ENCODE peak calls at places on chromosomes 5 and 9, in eight cellular contexts. One of them, this sample, is unnamed.

GRCh38 chr5:146254223-146254622 is 50.8 kb downstream of the RBM27 start:
- DNase-seq in putamen: no peak
- DNase-seq in caudate nucleus: no peak
- DNase-seq in GDM1: no peak
- DNase-seq in stimulated activated naive CD8-positive, alpha-beta T cell treated with anti-CD3 and anti-CD28 coated beads, Interleukin-15, Interleukin-2, amounts not matched to agents 100 U/mL and 50 U/mL, for 24 hours: no peak
- DNase-seq in breast epithelium: no peak
- DNase-seq in activated naive CD8-positive, alpha-beta T cell treated with anti-CD3 and anti-CD28 coated beads for 36 hours: no peak
- DNase-seq in stimulated activated CD8-positive, alpha-beta memory T cell treated with anti-CD3 and anti-CD28 coated beads, Interleukin-4, amount 100 ng/mL, for 1 hour: no peak
- DNase-seq in this sample: no peak

GRCh38 chr9:35318741-35319140 is 156.9 kb downstream of the UNC13B start:
- DNase-seq in putamen: no peak
- DNase-seq in caudate nucleus: no peak
- DNase-seq in GDM1: no peak
- DNase-seq in stimulated activated naive CD8-positive, alpha-beta T cell treated with anti-CD3 and anti-CD28 coated beads, Interleukin-15, Interleukin-2, amounts not matched to agents 100 U/mL and 50 U/mL, for 24 hours: no peak
- DNase-seq in breast epithelium: no peak
- DNase-seq in activated naive CD8-positive, alpha-beta T cell treated with anti-CD3 and anti-CD28 coated beads for 36 hours: no peak
- DNase-seq in stimulated activated CD8-positive, alpha-beta memory T cell treated with anti-CD3 and anti-CD28 coated beads, Interleukin-4, amount 100 ng/mL, for 1 hour: no peak
- DNase-seq in this sample: no peak

GRCh38 chr9:129231759-129232158 is 53.7 kb upstream of the IER5L start:
- DNase-seq in putamen: no peak
- DNase-seq in caudate nucleus: no peak
- DNase-seq in GDM1: no peak
- DNase-seq in stimulated activated naive CD8-positive, alpha-beta T cell treated with anti-CD3 and anti-CD28 coated beads, Interleukin-15, Interleukin-2, amounts not matched to agents 100 U/mL and 50 U/mL, for 24 hours: no peak
- DNase-seq in breast epithelium: no peak
- DNase-seq in activated naive CD8-positive, alpha-beta T cell treated with anti-CD3 and anti-CD28 coated beads for 36 hours: no peak
- DNase-seq in stimulated activated CD8-positive, alpha-beta memory T cell treated with anti-CD3 and anti-CD28 coated beads, Interleukin-4, amount 100 ng/mL, for 1 hour: no peak
- DNase-seq in this sample: no peak

GRCh38 chr9:125890793-125891192 is 143.6 kb downstream of the PBX3 start:
- DNase-seq in putamen: no peak
- DNase-seq in caudate nucleus: no peak
- DNase-seq in GDM1: no peak
- DNase-seq in stimulated activated naive CD8-positive, alpha-beta T cell treated with anti-CD3 and anti-CD28 coated beads, Interleukin-15, Interleukin-2, amounts not matched to agents 100 U/mL and 50 U/mL, for 24 hours: no peak
- DNase-seq in breast epithelium: no peak
- DNase-seq in activated naive CD8-positive, alpha-beta T cell treated with anti-CD3 and anti-CD28 coated beads for 36 hours: no peak
- DNase-seq in stimulated activated CD8-positive, alpha-beta memory T cell treated with anti-CD3 and anti-CD28 coated beads, Interleukin-4, amount 100 ng/mL, for 1 hour: no peak
- DNase-seq in this sample: no peak

GRCh38 chr9:109014267-109015025 is 1.1 kb upstream of the CTNNAL1 start:
- DNase-seq in putamen: no peak
- DNase-seq in caudate nucleus: no peak
- DNase-seq in GDM1: no peak
- DNase-seq in stimulated activated naive CD8-positive, alpha-beta T cell treated with anti-CD3 and anti-CD28 coated beads, Interleukin-15, Interleukin-2, amounts not matched to agents 100 U/mL and 50 U/mL, for 24 hours: no peak
- DNase-seq in breast epithelium: no peak
- DNase-seq in activated naive CD8-positive, alpha-beta T cell treated with anti-CD3 and anti-CD28 coated beads for 36 hours: no peak
- DNase-seq in stimulated activated CD8-positive, alpha-beta memory T cell treated with anti-CD3 and anti-CD28 coated beads, Interleukin-4, amount 100 ng/mL, for 1 hour: no peak
- DNase-seq in this sample: no peak

GRCh38 chr5:371811-372555 is 50.5 kb downstream of the AHRR start:
- DNase-seq in putamen: no peak
- DNase-seq in caudate nucleus: no peak
- DNase-seq in GDM1: peak; percentile 62
- DNase-seq in stimulated activated naive CD8-positive, alpha-beta T cell treated with anti-CD3 and anti-CD28 coated beads, Interleukin-15, Interleukin-2, amounts not matched to agents 100 U/mL and 50 U/mL, for 24 hours: peak; percentile 23
- DNase-seq in breast epithelium: peak; percentile 7
- DNase-seq in activated naive CD8-positive, alpha-beta T cell treated with anti-CD3 and anti-CD28 coated beads for 36 hours: no peak
- DNase-seq in stimulated activated CD8-positive, alpha-beta memory T cell treated with anti-CD3 and anti-CD28 coated beads, Interleukin-4, amount 100 ng/mL, for 1 hour: no peak
- DNase-seq in this sample: peak; percentile 5

GRCh38 chr9:118570076-118570475 is 799.2 kb downstream of the BRINP1 start:
- DNase-seq in putamen: no peak
- DNase-seq in caudate nucleus: no peak
- DNase-seq in GDM1: no peak
- DNase-seq in stimulated activated naive CD8-positive, alpha-beta T cell treated with anti-CD3 and anti-CD28 coated beads, Interleukin-15, Interleukin-2, amounts not matched to agents 100 U/mL and 50 U/mL, for 24 hours: no peak
- DNase-seq in breast epithelium: no peak
- DNase-seq in activated naive CD8-positive, alpha-beta T cell treated with anti-CD3 and anti-CD28 coated beads for 36 hours: no peak
- DNase-seq in stimulated activated CD8-positive, alpha-beta memory T cell treated with anti-CD3 and anti-CD28 coated beads, Interleukin-4, amount 100 ng/mL, for 1 hour: no peak
- DNase-seq in this sample: no peak

GRCh38 chr5:1767524-1768282 is 31.9 kb downstream of the MRPL36 start:
- DNase-seq in putamen: no peak
- DNase-seq in caudate nucleus: no peak
- DNase-seq in GDM1: no peak
- DNase-seq in stimulated activated naive CD8-positive, alpha-beta T cell treated with anti-CD3 and anti-CD28 coated beads, Interleukin-15, Interleukin-2, amounts not matched to agents 100 U/mL and 50 U/mL, for 24 hours: no peak
- DNase-seq in breast epithelium: no peak
- DNase-seq in activated naive CD8-positive, alpha-beta T cell treated with anti-CD3 and anti-CD28 coated beads for 36 hours: no peak
- DNase-seq in stimulated activated CD8-positive, alpha-beta memory T cell treated with anti-CD3 and anti-CD28 coated beads, Interleukin-4, amount 100 ng/mL, for 1 hour: no peak
- DNase-seq in this sample: no peak

GRCh38 chr9:77944556-77945261 is 86.9 kb downstream of the GNAQ start:
- DNase-seq in putamen: peak; percentile 23
- DNase-seq in caudate nucleus: no peak
- DNase-seq in GDM1: peak; percentile 44
- DNase-seq in stimulated activated naive CD8-positive, alpha-beta T cell treated with anti-CD3 and anti-CD28 coated beads, Interleukin-15, Interleukin-2, amounts not matched to agents 100 U/mL and 50 U/mL, for 24 hours: no peak
- DNase-seq in breast epithelium: no peak
- DNase-seq in activated naive CD8-positive, alpha-beta T cell treated with anti-CD3 and anti-CD28 coated beads for 36 hours: peak; percentile 3
- DNase-seq in stimulated activated CD8-positive, alpha-beta memory T cell treated with anti-CD3 and anti-CD28 coated beads, Interleukin-4, amount 100 ng/mL, for 1 hour: no peak
- DNase-seq in this sample: no peak

GRCh38 chr9:89920901-89921300 is 316.1 kb downstream of the GADD45G start:
- DNase-seq in putamen: no peak
- DNase-seq in caudate nucleus: no peak
- DNase-seq in GDM1: no peak
- DNase-seq in stimulated activated naive CD8-positive, alpha-beta T cell treated with anti-CD3 and anti-CD28 coated beads, Interleukin-15, Interleukin-2, amounts not matched to agents 100 U/mL and 50 U/mL, for 24 hours: no peak
- DNase-seq in breast epithelium: no peak
- DNase-seq in activated naive CD8-positive, alpha-beta T cell treated with anti-CD3 and anti-CD28 coated beads for 36 hours: no peak
- DNase-seq in stimulated activated CD8-positive, alpha-beta memory T cell treated with anti-CD3 and anti-CD28 coated beads, Interleukin-4, amount 100 ng/mL, for 1 hour: no peak
- DNase-seq in this sample: no peak

GRCh38 chr9:95343725-95344287 is 26.3 kb upstream of the FANCC start:
- DNase-seq in putamen: no peak
- DNase-seq in caudate nucleus: no peak
- DNase-seq in GDM1: no peak
- DNase-seq in stimulated activated naive CD8-positive, alpha-beta T cell treated with anti-CD3 and anti-CD28 coated beads, Interleukin-15, Interleukin-2, amounts not matched to agents 100 U/mL and 50 U/mL, for 24 hours: no peak
- DNase-seq in breast epithelium: no peak
- DNase-seq in activated naive CD8-positive, alpha-beta T cell treated with anti-CD3 and anti-CD28 coated beads for 36 hours: no peak
- DNase-seq in stimulated activated CD8-positive, alpha-beta memory T cell treated with anti-CD3 and anti-CD28 coated beads, Interleukin-4, amount 100 ng/mL, for 1 hour: no peak
- DNase-seq in this sample: no peak

GRCh38 chr5:74919487-74919886 is 53.3 kb upstream of the FAM169A start:
- DNase-seq in putamen: peak; percentile 73
- DNase-seq in caudate nucleus: peak; percentile 36
- DNase-seq in GDM1: no peak
- DNase-seq in stimulated activated naive CD8-positive, alpha-beta T cell treated with anti-CD3 and anti-CD28 coated beads, Interleukin-15, Interleukin-2, amounts not matched to agents 100 U/mL and 50 U/mL, for 24 hours: no peak
- DNase-seq in breast epithelium: no peak
- DNase-seq in activated naive CD8-positive, alpha-beta T cell treated with anti-CD3 and anti-CD28 coated beads for 36 hours: no peak
- DNase-seq in stimulated activated CD8-positive, alpha-beta memory T cell treated with anti-CD3 and anti-CD28 coated beads, Interleukin-4, amount 100 ng/mL, for 1 hour: no peak
- DNase-seq in this sample: no peak

GRCh38 chr9:97983524-97984187 is 515 bp downstream of the ANP32B start:
- DNase-seq in putamen: peak; percentile 70
- DNase-seq in caudate nucleus: peak; percentile 76
- DNase-seq in GDM1: no peak
- DNase-seq in stimulated activated naive CD8-positive, alpha-beta T cell treated with anti-CD3 and anti-CD28 coated beads, Interleukin-15, Interleukin-2, amounts not matched to agents 100 U/mL and 50 U/mL, for 24 hours: peak; percentile 57
- DNase-seq in breast epithelium: no peak
- DNase-seq in activated naive CD8-positive, alpha-beta T cell treated with anti-CD3 and anti-CD28 coated beads for 36 hours: peak; percentile 56
- DNase-seq in stimulated activated CD8-positive, alpha-beta memory T cell treated with anti-CD3 and anti-CD28 coated beads, Interleukin-4, amount 100 ng/mL, for 1 hour: peak; percentile 32
- DNase-seq in this sample: peak; percentile 52

GRCh38 chr9:81619353-81620008 is 69.9 kb downstream of the TLE1 start:
- DNase-seq in putamen: no peak
- DNase-seq in caudate nucleus: no peak
- DNase-seq in GDM1: no peak
- DNase-seq in stimulated activated naive CD8-positive, alpha-beta T cell treated with anti-CD3 and anti-CD28 coated beads, Interleukin-15, Interleukin-2, amounts not matched to agents 100 U/mL and 50 U/mL, for 24 hours: no peak
- DNase-seq in breast epithelium: no peak
- DNase-seq in activated naive CD8-positive, alpha-beta T cell treated with anti-CD3 and anti-CD28 coated beads for 36 hours: no peak
- DNase-seq in stimulated activated CD8-positive, alpha-beta memory T cell treated with anti-CD3 and anti-CD28 coated beads, Interleukin-4, amount 100 ng/mL, for 1 hour: no peak
- DNase-seq in this sample: no peak

GRCh38 chr5:176132471-176133288 is 105.5 kb upstream of the SIMC1 start:
- DNase-seq in putamen: peak; percentile 62
- DNase-seq in caudate nucleus: peak; percentile 50
- DNase-seq in GDM1: no peak
- DNase-seq in stimulated activated naive CD8-positive, alpha-beta T cell treated with anti-CD3 and anti-CD28 coated beads, Interleukin-15, Interleukin-2, amounts not matched to agents 100 U/mL and 50 U/mL, for 24 hours: peak; percentile 25
- DNase-seq in breast epithelium: no peak
- DNase-seq in activated naive CD8-positive, alpha-beta T cell treated with anti-CD3 and anti-CD28 coated beads for 36 hours: no peak
- DNase-seq in stimulated activated CD8-positive, alpha-beta memory T cell treated with anti-CD3 and anti-CD28 coated beads, Interleukin-4, amount 100 ng/mL, for 1 hour: no peak
- DNase-seq in this sample: no peak

GRCh38 chr5:137497396-137498290 is 1.5 kb downstream of the SPOCK1 start:
- DNase-seq in putamen: no peak
- DNase-seq in caudate nucleus: no peak
- DNase-seq in GDM1: no peak
- DNase-seq in stimulated activated naive CD8-positive, alpha-beta T cell treated with anti-CD3 and anti-CD28 coated beads, Interleukin-15, Interleukin-2, amounts not matched to agents 100 U/mL and 50 U/mL, for 24 hours: no peak
- DNase-seq in breast epithelium: no peak
- DNase-seq in activated naive CD8-positive, alpha-beta T cell treated with anti-CD3 and anti-CD28 coated beads for 36 hours: no peak
- DNase-seq in stimulated activated CD8-positive, alpha-beta memory T cell treated with anti-CD3 and anti-CD28 coated beads, Interleukin-4, amount 100 ng/mL, for 1 hour: no peak
- DNase-seq in this sample: no peak

GRCh38 chr9:8570776-8571175 is 771.2 kb upstream of the DMAC1 start:
- DNase-seq in putamen: no peak
- DNase-seq in caudate nucleus: no peak
- DNase-seq in GDM1: no peak
- DNase-seq in stimulated activated naive CD8-positive, alpha-beta T cell treated with anti-CD3 and anti-CD28 coated beads, Interleukin-15, Interleukin-2, amounts not matched to agents 100 U/mL and 50 U/mL, for 24 hours: no peak
- DNase-seq in breast epithelium: no peak
- DNase-seq in activated naive CD8-positive, alpha-beta T cell treated with anti-CD3 and anti-CD28 coated beads for 36 hours: no peak
- DNase-seq in stimulated activated CD8-positive, alpha-beta memory T cell treated with anti-CD3 and anti-CD28 coated beads, Interleukin-4, amount 100 ng/mL, for 1 hour: no peak
- DNase-seq in this sample: no peak

GRCh38 chr9:96486351-96487029 is 36.5 kb downstream of the HABP4 start:
- DNase-seq in putamen: no peak
- DNase-seq in caudate nucleus: no peak
- DNase-seq in GDM1: no peak
- DNase-seq in stimulated activated naive CD8-positive, alpha-beta T cell treated with anti-CD3 and anti-CD28 coated beads, Interleukin-15, Interleukin-2, amounts not matched to agents 100 U/mL and 50 U/mL, for 24 hours: no peak
- DNase-seq in breast epithelium: no peak
- DNase-seq in activated naive CD8-positive, alpha-beta T cell treated with anti-CD3 and anti-CD28 coated beads for 36 hours: no peak
- DNase-seq in stimulated activated CD8-positive, alpha-beta memory T cell treated with anti-CD3 and anti-CD28 coated beads, Interleukin-4, amount 100 ng/mL, for 1 hour: no peak
- DNase-seq in this sample: no peak

GRCh38 chr5:169945831-169946261 is 34.4 kb downstream of the INSYN2B start:
- DNase-seq in putamen: peak; percentile 63
- DNase-seq in caudate nucleus: peak; percentile 11
- DNase-seq in GDM1: peak; percentile 30
- DNase-seq in stimulated activated naive CD8-positive, alpha-beta T cell treated with anti-CD3 and anti-CD28 coated beads, Interleukin-15, Interleukin-2, amounts not matched to agents 100 U/mL and 50 U/mL, for 24 hours: no peak
- DNase-seq in breast epithelium: peak; percentile 82
- DNase-seq in activated naive CD8-positive, alpha-beta T cell treated with anti-CD3 and anti-CD28 coated beads for 36 hours: no peak
- DNase-seq in stimulated activated CD8-positive, alpha-beta memory T cell treated with anti-CD3 and anti-CD28 coated beads, Interleukin-4, amount 100 ng/mL, for 1 hour: no peak
- DNase-seq in this sample: no peak

GRCh38 chr9:85401998-85402397 is 339.8 kb downstream of the AGTPBP1 start:
- DNase-seq in putamen: no peak
- DNase-seq in caudate nucleus: no peak
- DNase-seq in GDM1: no peak
- DNase-seq in stimulated activated naive CD8-positive, alpha-beta T cell treated with anti-CD3 and anti-CD28 coated beads, Interleukin-15, Interleukin-2, amounts not matched to agents 100 U/mL and 50 U/mL, for 24 hours: no peak
- DNase-seq in breast epithelium: no peak
- DNase-seq in activated naive CD8-positive, alpha-beta T cell treated with anti-CD3 and anti-CD28 coated beads for 36 hours: no peak
- DNase-seq in stimulated activated CD8-positive, alpha-beta memory T cell treated with anti-CD3 and anti-CD28 coated beads, Interleukin-4, amount 100 ng/mL, for 1 hour: no peak
- DNase-seq in this sample: no peak

GRCh38 chr9:134502261-134503211 is 139.1 kb upstream of the COL5A1 start:
- DNase-seq in putamen: no peak
- DNase-seq in caudate nucleus: no peak
- DNase-seq in GDM1: no peak
- DNase-seq in stimulated activated naive CD8-positive, alpha-beta T cell treated with anti-CD3 and anti-CD28 coated beads, Interleukin-15, Interleukin-2, amounts not matched to agents 100 U/mL and 50 U/mL, for 24 hours: no peak
- DNase-seq in breast epithelium: no peak
- DNase-seq in activated naive CD8-positive, alpha-beta T cell treated with anti-CD3 and anti-CD28 coated beads for 36 hours: no peak
- DNase-seq in stimulated activated CD8-positive, alpha-beta memory T cell treated with anti-CD3 and anti-CD28 coated beads, Interleukin-4, amount 100 ng/mL, for 1 hour: no peak
- DNase-seq in this sample: no peak

GRCh38 chr5:18954239-18954638 is 1033.8 kb downstream of the CDH18 start:
- DNase-seq in putamen: no peak
- DNase-seq in caudate nucleus: no peak
- DNase-seq in GDM1: no peak
- DNase-seq in stimulated activated naive CD8-positive, alpha-beta T cell treated with anti-CD3 and anti-CD28 coated beads, Interleukin-15, Interleukin-2, amounts not matched to agents 100 U/mL and 50 U/mL, for 24 hours: no peak
- DNase-seq in breast epithelium: no peak
- DNase-seq in activated naive CD8-positive, alpha-beta T cell treated with anti-CD3 and anti-CD28 coated beads for 36 hours: no peak
- DNase-seq in stimulated activated CD8-positive, alpha-beta memory T cell treated with anti-CD3 and anti-CD28 coated beads, Interleukin-4, amount 100 ng/mL, for 1 hour: no peak
- DNase-seq in this sample: no peak

GRCh38 chr9:127658431-127658830 is 46.4 kb downstream of the STXBP1 start:
- DNase-seq in putamen: no peak
- DNase-seq in caudate nucleus: no peak
- DNase-seq in GDM1: no peak
- DNase-seq in stimulated activated naive CD8-positive, alpha-beta T cell treated with anti-CD3 and anti-CD28 coated beads, Interleukin-15, Interleukin-2, amounts not matched to agents 100 U/mL and 50 U/mL, for 24 hours: no peak
- DNase-seq in breast epithelium: no peak
- DNase-seq in activated naive CD8-positive, alpha-beta T cell treated with anti-CD3 and anti-CD28 coated beads for 36 hours: no peak
- DNase-seq in stimulated activated CD8-positive, alpha-beta memory T cell treated with anti-CD3 and anti-CD28 coated beads, Interleukin-4, amount 100 ng/mL, for 1 hour: no peak
- DNase-seq in this sample: no peak

GRCh38 chr9:128087262-128087661 is 19.2 kb downstream of the SLC25A25 start:
- DNase-seq in putamen: no peak
- DNase-seq in caudate nucleus: no peak
- DNase-seq in GDM1: no peak
- DNase-seq in stimulated activated naive CD8-positive, alpha-beta T cell treated with anti-CD3 and anti-CD28 coated beads, Interleukin-15, Interleukin-2, amounts not matched to agents 100 U/mL and 50 U/mL, for 24 hours: no peak
- DNase-seq in breast epithelium: no peak
- DNase-seq in activated naive CD8-positive, alpha-beta T cell treated with anti-CD3 and anti-CD28 coated beads for 36 hours: no peak
- DNase-seq in stimulated activated CD8-positive, alpha-beta memory T cell treated with anti-CD3 and anti-CD28 coated beads, Interleukin-4, amount 100 ng/mL, for 1 hour: no peak
- DNase-seq in this sample: no peak

GRCh38 chr9:23581936-23582335 is 244.1 kb downstream of the ELAVL2 start:
- DNase-seq in putamen: no peak
- DNase-seq in caudate nucleus: no peak
- DNase-seq in GDM1: no peak
- DNase-seq in stimulated activated naive CD8-positive, alpha-beta T cell treated with anti-CD3 and anti-CD28 coated beads, Interleukin-15, Interleukin-2, amounts not matched to agents 100 U/mL and 50 U/mL, for 24 hours: no peak
- DNase-seq in breast epithelium: no peak
- DNase-seq in activated naive CD8-positive, alpha-beta T cell treated with anti-CD3 and anti-CD28 coated beads for 36 hours: no peak
- DNase-seq in stimulated activated CD8-positive, alpha-beta memory T cell treated with anti-CD3 and anti-CD28 coated beads, Interleukin-4, amount 100 ng/mL, for 1 hour: no peak
- DNase-seq in this sample: no peak

GRCh38 chr5:71899865-71900342 is 180.8 kb downstream of the CARTPT start:
- DNase-seq in putamen: no peak
- DNase-seq in caudate nucleus: no peak
- DNase-seq in GDM1: no peak
- DNase-seq in stimulated activated naive CD8-positive, alpha-beta T cell treated with anti-CD3 and anti-CD28 coated beads, Interleukin-15, Interleukin-2, amounts not matched to agents 100 U/mL and 50 U/mL, for 24 hours: no peak
- DNase-seq in breast epithelium: no peak
- DNase-seq in activated naive CD8-positive, alpha-beta T cell treated with anti-CD3 and anti-CD28 coated beads for 36 hours: no peak
- DNase-seq in stimulated activated CD8-positive, alpha-beta memory T cell treated with anti-CD3 and anti-CD28 coated beads, Interleukin-4, amount 100 ng/mL, for 1 hour: no peak
- DNase-seq in this sample: no peak

GRCh38 chr9:13928988-13929387 is 385.0 kb downstream of the NFIB start:
- DNase-seq in putamen: no peak
- DNase-seq in caudate nucleus: no peak
- DNase-seq in GDM1: no peak
- DNase-seq in stimulated activated naive CD8-positive, alpha-beta T cell treated with anti-CD3 and anti-CD28 coated beads, Interleukin-15, Interleukin-2, amounts not matched to agents 100 U/mL and 50 U/mL, for 24 hours: no peak
- DNase-seq in breast epithelium: no peak
- DNase-seq in activated naive CD8-positive, alpha-beta T cell treated with anti-CD3 and anti-CD28 coated beads for 36 hours: no peak
- DNase-seq in stimulated activated CD8-positive, alpha-beta memory T cell treated with anti-CD3 and anti-CD28 coated beads, Interleukin-4, amount 100 ng/mL, for 1 hour: no peak
- DNase-seq in this sample: no peak

This sample was measured in central memory CD8-positive, alpha-beta T cell.